ENCODE peak calls at places on chromosomes 6 and 20, in four cellular contexts. One of them, this sample, is unnamed. For H3K27me3, the result is how much of the 10 kb centered on the place peaks cover.

GRCh38 chr6:37020426-37021211 is 15.2 kb downstream of the FGD2 start:
- DNase-seq in RWPE2: no peak
- DNase-seq in tibial artery: no peak
- DNase-seq in thyroid gland: no peak
- DNase-seq in this sample: no peak

GRCh38 chr6:3594196-3594595 is 137.3 kb upstream of the SLC22A23 start:
- DNase-seq in RWPE2: no peak
- DNase-seq in tibial artery: no peak
- DNase-seq in thyroid gland: no peak
- DNase-seq in this sample: no peak

GRCh38 chr20:2749343-2749950 is 51.0 kb downstream of the CPXM1 start:
- DNase-seq in tibial artery: no peak
- DNase-seq in thyroid gland: no peak
- DNase-seq in RWPE2: no peak
- DNase-seq in this sample: no peak

GRCh38 chr6:24069546-24069945 is 56.5 kb upstream of the NRSN1 start:
- DNase-seq in tibial artery: no peak
- DNase-seq in thyroid gland: no peak
- DNase-seq in RWPE2: no peak
- DNase-seq in this sample: no peak

GRCh38 chr6:70129341-70129740 is 173.5 kb downstream of the COL9A1 start:
- DNase-seq in thyroid gland: no peak
- DNase-seq in RWPE2: no peak
- DNase-seq in tibial artery: no peak
- DNase-seq in this sample: no peak

GRCh38 chr6:26597821-26598220 is 1.1 kb downstream of the ABT1 start:
- DNase-seq in thyroid gland: no peak
- DNase-seq in RWPE2: no peak
- DNase-seq in tibial artery: no peak
- DNase-seq in this sample: no peak

GRCh38 chr6:149247385-149247763 is 70.1 kb upstream of the TAB2 start:
- DNase-seq in thyroid gland: no peak
- DNase-seq in tibial artery: no peak
- DNase-seq in RWPE2: no peak
- DNase-seq in this sample: no peak

GRCh38 chr6:138289739-138290138 is 71.4 kb upstream of the PBOV1 start:
- DNase-seq in tibial artery: no peak
- DNase-seq in thyroid gland: peak
- DNase-seq in RWPE2: no peak
- DNase-seq in this sample: no peak

GRCh38 chr20:57763235-57763595 is 53.4 kb upstream of the PMEPA1 start:
- DNase-seq in tibial artery: no peak
- DNase-seq in thyroid gland: no peak
- DNase-seq in RWPE2: no peak
- DNase-seq in this sample: no peak

GRCh38 chr20:62929051-62929538 is 2.8 kb upstream of the DIDO1 start:
- DNase-seq in RWPE2: peak
- DNase-seq in thyroid gland: peak
- DNase-seq in tibial artery: peak
- DNase-seq in this sample: no peak

GRCh38 chr6:131250121-131250520 is 114.9 kb downstream of the AKAP7 start:
- DNase-seq in thyroid gland: peak
- DNase-seq in tibial artery: peak
- DNase-seq in RWPE2: no peak
- DNase-seq in this sample: peak

GRCh38 chr6:38191418-38191817 is 371.9 kb downstream of the ZFAND3 start:
- DNase-seq in thyroid gland: no peak
- DNase-seq in tibial artery: no peak
- DNase-seq in RWPE2: no peak
- DNase-seq in this sample: no peak

GRCh38 chr6:135932651-135933050 is 81.2 kb downstream of the PDE7B start:
- DNase-seq in thyroid gland: peak
- DNase-seq in tibial artery: no peak
- DNase-seq in RWPE2: no peak
- DNase-seq in this sample: no peak

GRCh38 chr20:23294166-23294565 is 56.4 kb upstream of the NXT1 start:
- DNase-seq in tibial artery: no peak
- DNase-seq in RWPE2: peak
- DNase-seq in thyroid gland: no peak
- DNase-seq in this sample: no peak

GRCh38 chr6:158165919-158166416 is 2.1 kb downstream of the SERAC1 start:
- DNase-seq in thyroid gland: no peak
- DNase-seq in tibial artery: no peak
- DNase-seq in RWPE2: no peak
- DNase-seq in this sample: no peak

GRCh38 chr6:158987657-158988056 is 12.3 kb downstream of the RSPH3 start:
- DNase-seq in thyroid gland: no peak
- DNase-seq in RWPE2: no peak
- DNase-seq in tibial artery: no peak
- DNase-seq in this sample: no peak

GRCh38 chr20:33811763-33812672 is 870 bp downstream of the CHMP4B start:
- DNase-seq in tibial artery: peak
- DNase-seq in thyroid gland: peak
- DNase-seq in RWPE2: peak
- DNase-seq in this sample: peak

GRCh38 chr6:132887204-132887603 is 72.8 kb downstream of the RPS12 start:
- DNase-seq in RWPE2: no peak
- DNase-seq in tibial artery: no peak
- DNase-seq in thyroid gland: no peak
- DNase-seq in this sample: no peak

GRCh38 chr6:90135672-90136071 is 161.0 kb downstream of the BACH2 start:
- DNase-seq in thyroid gland: no peak
- DNase-seq in RWPE2: no peak
- DNase-seq in tibial artery: no peak
- DNase-seq in this sample: no peak

GRCh38 chr20:57748601-57749130 is 38.9 kb upstream of the PMEPA1 start:
- DNase-seq in tibial artery: peak
- DNase-seq in RWPE2: peak
- DNase-seq in thyroid gland: peak
- DNase-seq in this sample: peak

GRCh38 chr6:52389626-52390360 is 27.8 kb downstream of the PAQR8 start:
- DNase-seq in tibial artery: no peak
- DNase-seq in thyroid gland: peak
- DNase-seq in RWPE2: no peak
- DNase-seq in this sample: peak

GRCh38 chr6:5471637-5472430 is 210.5 kb downstream of the FARS2 start:
- DNase-seq in tibial artery: no peak
- DNase-seq in thyroid gland: no peak
- DNase-seq in RWPE2: no peak
- DNase-seq in this sample: peak

GRCh38 chr20:3980260-3981131 is 34.9 kb downstream of the RNF24 start:
- DNase-seq in RWPE2: no peak
- DNase-seq in thyroid gland: no peak
- DNase-seq in tibial artery: peak
- DNase-seq in this sample: no peak

GRCh38 chr6:37516920-37517405 is 17.3 kb upstream of the CCDC167 start:
- DNase-seq in thyroid gland: no peak
- DNase-seq in RWPE2: no peak
- DNase-seq in tibial artery: no peak
- DNase-seq in this sample: no peak

GRCh38 chr20:14561733-14562132 is 224.3 kb upstream of the FLRT3 start:
- DNase-seq in RWPE2: no peak
- DNase-seq in thyroid gland: no peak
- DNase-seq in tibial artery: no peak
- DNase-seq in this sample: no peak

GRCh38 chr20:51500311-51500710 is 42.2 kb downstream of the NFATC2 start:
- DNase-seq in thyroid gland: no peak
- DNase-seq in tibial artery: no peak
- DNase-seq in RWPE2: peak
- DNase-seq in this sample: no peak

GRCh38 chr6:114989279-114989964 is 646.6 kb upstream of the HS3ST5 start:
- DNase-seq in tibial artery: no peak
- DNase-seq in RWPE2: no peak
- DNase-seq in thyroid gland: no peak
- DNase-seq in this sample: no peak

GRCh38 chr6:42104095-42104806 is 38.2 kb downstream of the C6orf132 start:
- DNase-seq in thyroid gland: peak
- DNase-seq in tibial artery: peak
- DNase-seq in RWPE2: no peak
- DNase-seq in this sample: no peak

GRCh38 chr6:136728033-136728939 is 64.0 kb downstream of the MAP3K5 start:
- DNase-seq in thyroid gland: no peak
- DNase-seq in RWPE2: no peak
- DNase-seq in tibial artery: no peak
- DNase-seq in this sample: no peak

GRCh38 chr20:17914957-17915356 is 53.6 kb downstream of the SNX5 start:
- DNase-seq in thyroid gland: no peak
- DNase-seq in RWPE2: no peak
- DNase-seq in tibial artery: no peak
- DNase-seq in this sample: no peak

GRCh38 chr20:1663917-1664316 is 6.3 kb upstream of the SIRPG start:
- DNase-seq in tibial artery: no peak
- DNase-seq in RWPE2: no peak
- DNase-seq in thyroid gland: no peak
- DNase-seq in this sample: no peak

GRCh38 chr6:47321582-47321981 is 11.9 kb upstream of the TNFRSF21 start:
- DNase-seq in RWPE2: no peak
- DNase-seq in tibial artery: no peak
- DNase-seq in thyroid gland: no peak
- DNase-seq in this sample: no peak

GRCh38 chr20:36835453-36836198 is 40.3 kb upstream of the TLDC2 start:
- DNase-seq in RWPE2: peak
- DNase-seq in thyroid gland: peak
- DNase-seq in tibial artery: peak
- DNase-seq in this sample: peak

GRCh38 chr6:1617466-1618304 is 8.0 kb downstream of the FOXC1 start:
- DNase-seq in thyroid gland: no peak
- DNase-seq in tibial artery: no peak
- DNase-seq in RWPE2: peak
- DNase-seq in this sample: no peak
- H3K27me3 ChIP-seq in thyroid gland: under half
- H3K27me3 ChIP-seq in tibial artery: under half
- H3K27me3 ChIP-seq in RWPE2: under half
- H3K27me3 ChIP-seq in this sample: under half

GRCh38 chr20:43667341-43668132 is 623 bp downstream of the MYBL2 start:
- DNase-seq in thyroid gland: no peak
- DNase-seq in tibial artery: no peak
- DNase-seq in RWPE2: peak
- DNase-seq in this sample: no peak
- H3K4me3 ChIP-seq in thyroid gland: no peak
- H3K4me3 ChIP-seq in tibial artery: peak
- H3K4me3 ChIP-seq in RWPE2: peak
- H3K4me3 ChIP-seq in this sample: peak

GRCh38 chr6:88491266-88491665 is 325.1 kb upstream of the CNR1 start:
- DNase-seq in tibial artery: no peak
- DNase-seq in RWPE2: no peak
- DNase-seq in thyroid gland: no peak
- DNase-seq in this sample: no peak

GRCh38 chr6:88493717-88494116 is 327.6 kb upstream of the CNR1 start:
- DNase-seq in tibial artery: no peak
- DNase-seq in thyroid gland: no peak
- DNase-seq in RWPE2: no peak
- DNase-seq in this sample: no peak

GRCh38 chr6:88492241-88492640 is 326.1 kb upstream of the CNR1 start:
- DNase-seq in thyroid gland: no peak
- DNase-seq in RWPE2: no peak
- DNase-seq in tibial artery: no peak
- DNase-seq in this sample: no peak

GRCh38 chr6:88494401-88495140 is 328.4 kb upstream of the CNR1 start:
- DNase-seq in RWPE2: no peak
- DNase-seq in thyroid gland: no peak
- DNase-seq in tibial artery: no peak
- DNase-seq in this sample: no peak

GRCh38 chr6:88492824-88493223 is 326.7 kb upstream of the CNR1 start:
- DNase-seq in thyroid gland: no peak
- DNase-seq in RWPE2: no peak
- DNase-seq in tibial artery: no peak
- DNase-seq in this sample: no peak
- TF ChIP-seq CTCF in thyroid gland: no peak
- TF ChIP-seq CTCF in RWPE2: peak
- TF ChIP-seq CTCF in tibial artery: peak
- TF ChIP-seq CTCF in this sample: peak

GRCh38 chr6:44298864-44299263 is 14.3 kb downstream of the AARS2 start:
- DNase-seq in thyroid gland: no peak
- DNase-seq in tibial artery: no peak
- DNase-seq in RWPE2: no peak
- DNase-seq in this sample: no peak

GRCh38 chr6:44300424-44300823 is 12.7 kb downstream of the AARS2 start:
- DNase-seq in tibial artery: no peak
- DNase-seq in RWPE2: no peak
- DNase-seq in thyroid gland: no peak
- DNase-seq in this sample: no peak

GRCh38 chr6:44301782-44302564 is 11.2 kb downstream of the AARS2 start:
- DNase-seq in RWPE2: no peak
- DNase-seq in tibial artery: no peak
- DNase-seq in thyroid gland: no peak
- DNase-seq in this sample: no peak

GRCh38 chr6:44302856-44303255 is 10.3 kb downstream of the AARS2 start:
- DNase-seq in RWPE2: no peak
- DNase-seq in tibial artery: no peak
- DNase-seq in thyroid gland: no peak
- DNase-seq in this sample: no peak

DNA sequence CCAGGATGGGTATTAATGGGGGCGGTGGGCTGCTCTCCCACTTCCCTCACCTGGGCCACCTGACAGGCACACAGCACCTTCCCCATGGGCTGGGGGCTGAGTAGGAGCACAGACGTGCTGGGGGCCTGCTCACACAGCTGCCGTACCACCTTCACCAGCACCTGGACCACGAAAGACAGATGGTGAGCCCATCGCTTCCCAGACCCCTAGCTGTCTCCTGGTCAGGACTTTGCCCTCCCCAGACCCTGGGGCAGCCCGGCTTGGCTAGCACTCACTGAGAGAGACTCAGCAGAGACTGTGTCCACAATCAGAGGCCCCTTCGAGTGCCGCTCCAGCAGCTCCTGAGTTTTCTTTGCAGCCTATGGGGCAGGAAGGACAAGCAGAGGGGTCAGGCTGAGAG is 12.0 kb downstream of the AARS2 start:
- DNase-seq in RWPE2: no peak
- DNase-seq in thyroid gland: no peak
- DNase-seq in tibial artery: no peak
- DNase-seq in this sample: no peak
- H3K27me3 ChIP-seq in RWPE2: under half
- H3K27me3 ChIP-seq in thyroid gland: under half
- H3K27me3 ChIP-seq in tibial artery: under half
- H3K27me3 ChIP-seq in this sample: under half

DNA sequence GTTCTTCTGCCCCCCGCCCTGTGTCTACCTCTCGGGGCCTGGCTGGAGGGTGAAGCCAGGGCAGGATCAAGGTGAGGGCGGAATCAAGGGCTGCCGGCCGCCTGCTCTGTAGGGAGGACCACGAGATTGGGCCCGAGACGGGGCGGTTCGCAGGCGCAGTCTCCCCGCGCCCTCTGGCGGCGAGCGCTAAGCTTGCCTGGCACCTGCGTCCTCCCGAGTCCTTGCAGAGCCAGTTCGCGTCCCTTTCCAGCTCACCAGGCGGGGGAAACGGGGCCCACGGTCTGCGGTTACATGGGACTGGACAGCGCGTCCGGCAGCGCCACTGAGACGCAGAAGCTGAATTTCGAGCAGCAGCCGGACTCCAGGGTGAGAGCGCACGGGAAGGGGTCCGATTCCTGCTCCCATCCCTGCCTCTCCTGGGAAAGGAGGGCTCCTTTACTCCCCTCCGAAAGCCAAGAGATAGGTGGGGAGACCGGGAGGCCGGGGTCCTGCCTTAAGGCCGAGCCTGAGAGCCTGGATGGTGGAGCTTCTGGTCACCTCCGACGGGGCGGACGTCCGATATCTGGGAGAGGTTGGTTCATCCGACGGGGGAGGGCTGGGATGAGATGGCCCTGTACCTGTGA is 3.6 kb upstream of the MATN4 start:
- DNase-seq in tibial artery: peak
- DNase-seq in thyroid gland: peak
- DNase-seq in RWPE2: peak
- DNase-seq in this sample: no peak
- H3K4me3 ChIP-seq in tibial artery: no peak
- H3K4me3 ChIP-seq in thyroid gland: no peak
- H3K4me3 ChIP-seq in RWPE2: no peak
- H3K4me3 ChIP-seq in this sample: no peak